ENCODE peak calls at places on chromosomes 12 and 14, in five cellular contexts. M is Panc1, Q is HepG2, J is breast epithelium, R is endothelial cell of umbilical vein. C is an unnamed sample.

GRCh38 chr12:8609061-8609570 is 3.5 kb downstream of the AICDA start:
- DNase-seq in M (peak; percentile 32), Q (peak; percentile 28), J (no peak), R (peak; percentile 67), C (no peak)

GRCh38 chr12:57133013-57133569 is 4.8 kb downstream of the LRP1 start:
- DNase-seq in M (no peak), Q (no peak), J (no peak), R (no peak), C (peak; percentile 7)

GRCh38 chr12:2054091-2055018 is 1.6 kb downstream of the CACNA1C start:
- DNase-seq in M (no peak), Q (no peak), J (peak; percentile 52), R (no peak), C (no peak)

GRCh38 chr14:56244138-56244789 is 126.1 kb downstream of the PELI2 start:
- DNase-seq in M (no peak), Q (no peak), J (no peak), R (no peak), C (no peak)

GRCh38 chr14:22656945-22657711 is 13.0 kb upstream of the OR6J1 start:
- DNase-seq in M (no peak), Q (no peak), J (no peak), R (peak; percentile 16), C (no peak)

GRCh38 chr12:120012067-120012621 is 23.1 kb downstream of the BICDL1 start:
- DNase-seq in M (no peak), Q (no peak), J (no peak), R (no peak), C (no peak)

GRCh38 chr14:61569783-61570182 is 125.5 kb upstream of the HIF1A start:
- DNase-seq in M (no peak), Q (peak; percentile 60), J (peak; percentile 66), R (peak; percentile 63), C (no peak)

GRCh38 chr12:110916295-110916875 is 4.0 kb downstream of the MYL2 start:
- DNase-seq in M (no peak), Q (no peak), J (no peak), R (no peak), C (no peak)

GRCh38 chr12:52353766-52354165 is 13.5 kb downstream of the KRT85 start:
- DNase-seq in M (no peak), Q (no peak), J (no peak), R (no peak), C (no peak)

GRCh38 chr12:67691220-67691619 is 42.7 kb downstream of the DYRK2 start:
- DNase-seq in M (no peak), Q (no peak), J (no peak), R (no peak), C (no peak)

GRCh38 chr12:89073027-89073398 is 279.3 kb downstream of the DUSP6 start:
- DNase-seq in M (no peak), Q (no peak), J (no peak), R (peak; percentile 91), C (no peak)

GRCh38 chr14:79608426-79608825 is 602.9 kb downstream of the DIO2 start:
- DNase-seq in M (no peak), Q (no peak), J (peak; percentile 77), R (no peak), C (no peak)

GRCh38 chr14:104085032-104085888 is at the start of gene ASPG:
- DNase-seq in M (no peak), Q (no peak), J (no peak), R (no peak), C (peak; percentile 62)

GRCh38 chr12:19799886-19800602 is 360.8 kb downstream of the AEBP2 start:
- DNase-seq in M (no peak), Q (no peak), J (no peak), R (peak; percentile 77), C (no peak)

GRCh38 chr12:25187781-25188180 is 7.2 kb downstream of the DNAI7 start:
- DNase-seq in M (no peak), Q (no peak), J (no peak), R (no peak), C (no peak)

GRCh38 chr12:51846911-51847829 is 1.3 kb downstream of the FIGNL2 start:
- DNase-seq in M (no peak), Q (no peak), J (peak; percentile 54), R (peak; percentile 50), C (peak; percentile 44)

GRCh38 chr14:39251547-39251946 is 17.8 kb downstream of the MIA2 start:
- DNase-seq in M (no peak), Q (peak; percentile 57), J (no peak), R (no peak), C (no peak)

GRCh38 chr12:14326699-14327098 is 38.8 kb upstream of the ATF7IP start:
- DNase-seq in M (no peak), Q (no peak), J (no peak), R (no peak), C (no peak)

GRCh38 chr12:115583591-115583990 is 693.9 kb downstream of the MED13L start:
- DNase-seq in M (no peak), Q (no peak), J (no peak), R (no peak), C (no peak)

GRCh38 chr12:8912910-8913309 is 1.4 kb upstream of the PHC1 start:
- DNase-seq in M (no peak), Q (no peak), J (peak; percentile 68), R (no peak), C (no peak)

GRCh38 chr14:36941783-36942521 is 230.5 kb downstream of the SLC25A21 start:
- DNase-seq in M (peak; percentile 64), Q (peak; percentile 62), J (peak; percentile 35), R (peak; percentile 82), C (peak; percentile 72)

GRCh38 chr12:6328045-6328779 is 13.7 kb downstream of the TNFRSF1A start:
- DNase-seq in M (no peak), Q (no peak), J (no peak), R (no peak), C (no peak)

GRCh38 chr12:6327591-6328041 is 14.3 kb downstream of the TNFRSF1A start:
- DNase-seq in M (no peak), Q (no peak), J (no peak), R (no peak), C (no peak)

GRCh38 chr12:6329693-6330045 is 12.2 kb downstream of the TNFRSF1A start:
- DNase-seq in M (no peak), Q (no peak), J (no peak), R (no peak), C (no peak)

GRCh38 chr12:6330192-6330591 is 11.7 kb downstream of the TNFRSF1A start:
- DNase-seq in M (no peak), Q (no peak), J (no peak), R (no peak), C (no peak)

GRCh38 chr12:6328945-6329692 is 12.8 kb downstream of the TNFRSF1A start:
- DNase-seq in M (no peak), Q (no peak), J (no peak), R (no peak), C (no peak)
- TF ChIP-seq POLR2AphosphoS5 in M (no peak), Q (no peak), J (no peak), R (no peak), C (no peak)

DNA sequence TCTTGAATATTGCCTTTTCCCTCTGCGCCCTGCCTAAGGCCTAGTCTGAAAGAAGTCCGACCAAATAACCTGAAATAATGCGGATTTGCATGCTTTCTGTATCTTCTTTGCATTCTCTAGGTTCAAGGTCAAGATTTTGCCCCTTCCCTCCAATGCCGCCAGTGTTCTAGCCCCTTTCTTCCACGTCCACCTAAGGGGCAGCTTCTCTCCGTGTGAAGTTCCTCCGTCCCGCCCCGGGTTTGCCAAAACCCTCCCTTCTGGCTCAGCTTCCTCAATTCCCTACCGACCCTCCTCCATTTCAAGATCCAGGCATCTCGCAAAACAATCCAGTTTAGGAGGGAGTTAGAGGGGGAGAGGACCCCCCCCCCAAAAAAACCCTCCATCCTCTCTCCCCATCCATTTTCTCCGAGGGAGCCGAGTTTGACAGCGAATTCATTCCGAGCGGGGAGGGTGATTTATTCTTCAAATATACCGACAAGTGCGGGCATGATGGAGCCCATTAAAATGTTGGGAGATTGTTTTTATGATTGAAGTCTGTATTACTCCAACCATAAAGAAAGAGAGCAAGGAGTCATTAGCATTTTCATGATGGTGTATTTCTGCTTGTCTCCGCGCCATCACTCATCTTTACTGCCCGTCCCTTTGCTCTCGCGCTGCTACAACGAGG is 20.9 kb upstream of the ATP5MC2 start:
- DNase-seq in M (no peak), Q (no peak), J (no peak), R (no peak), C (no peak)
- H3K4me3 ChIP-seq in M (no peak overlapping the region), Q (no peak overlapping the region), J (peak overlapping the region; percentile 8), R (no peak overlapping the region), C (peak overlapping the region; percentile 26)

DNA sequence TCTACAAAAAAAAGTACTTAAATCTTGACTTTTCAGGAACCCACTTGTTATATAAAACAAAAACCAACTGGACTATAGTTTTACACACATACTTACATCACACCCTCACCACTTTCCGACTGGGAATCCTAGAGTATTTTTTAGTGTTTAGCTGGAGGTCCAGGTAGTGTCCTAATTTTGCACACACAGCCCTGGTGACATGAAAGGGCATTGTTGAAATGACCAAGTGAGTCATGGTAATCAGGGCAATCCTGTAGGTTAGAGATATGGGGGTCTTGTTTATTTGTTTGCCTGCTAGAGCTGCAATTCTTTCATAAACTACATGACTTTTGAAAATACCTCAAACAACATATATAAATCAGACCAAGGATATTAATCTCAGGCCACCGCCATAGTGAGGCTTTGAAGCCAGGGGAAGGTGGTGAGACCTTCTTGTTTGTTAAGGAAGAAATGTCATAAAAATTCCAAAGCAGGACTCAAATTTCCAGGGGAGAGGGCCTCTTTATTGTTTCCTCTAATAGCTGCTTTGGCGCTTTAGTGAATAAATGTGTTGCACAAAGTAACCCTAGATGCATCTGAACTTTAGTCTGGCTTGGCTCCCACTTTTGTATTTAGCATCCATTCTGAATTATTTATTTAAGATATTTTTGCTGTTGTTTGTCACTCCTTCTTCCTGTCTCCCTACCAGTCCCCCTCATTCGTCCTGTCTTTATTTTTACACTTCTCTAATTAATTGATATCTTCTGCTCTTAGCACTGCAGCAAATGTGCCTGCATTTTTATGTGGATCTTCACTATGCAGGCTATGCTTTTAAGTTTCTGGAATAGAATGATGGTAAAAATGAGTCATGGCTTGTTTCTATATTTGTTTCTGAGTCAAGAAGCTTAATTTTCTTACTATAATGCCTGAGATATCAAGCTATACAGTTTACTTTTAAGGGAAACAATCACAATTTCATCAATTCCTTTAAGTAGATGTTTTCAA is 430.2 kb downstream of the RAD51B start:
- DNase-seq in M (no peak), Q (no peak), J (no peak), R (peak; percentile 70), C (no peak)
- TF ChIP-seq POLR2AphosphoS5 in M (no peak), Q (no peak), J (no peak), R (no peak), C (no peak)

GRCh38 chr12:6368906-6369525 is 6.3 kb downstream of the SCNN1A start:
- DNase-seq in M (no peak), Q (no peak), J (no peak), R (no peak), C (no peak)

GRCh38 chr12:6370576-6370935 is 4.8 kb downstream of the SCNN1A start:
- DNase-seq in M (no peak), Q (no peak), J (no peak), R (no peak), C (no peak)

GRCh38 chr12:6370994-6371754 is 4.2 kb downstream of the SCNN1A start:
- DNase-seq in M (peak; percentile 66), Q (peak; percentile 97), J (no peak), R (peak; percentile 33), C (peak; percentile 84)

GRCh38 chr12:6367969-6368892 is 7.1 kb downstream of the SCNN1A start:
- DNase-seq in M (no peak), Q (no peak), J (no peak), R (no peak), C (no peak)

GRCh38 chr12:6369916-6370575 is 5.3 kb downstream of the SCNN1A start:
- DNase-seq in M (no peak), Q (no peak), J (no peak), R (no peak), C (no peak)
- H3K4me3 ChIP-seq in M (no peak overlapping the region), Q (no peak overlapping the region), J (peak overlapping the region; percentile 53), R (no peak overlapping the region), C (peak overlapping the region; percentile 10)

C was measured in transverse colon.